ENCODE peak calls at places on chromosomes 2 and 18, in eight cellular contexts. N, M, V, T, W, I, E and L are unnamed samples.

GRCh38 chr2:8544786-8545631 is 136.8 kb upstream of the ID2 start:
- DNase-seq in N (peak), M (peak), V (peak), T (no peak), W (peak), I (no peak), E (peak), L (peak)

GRCh38 chr2:200765139-200765951 is 46.4 kb upstream of the BZW1 start:
- DNase-seq in N (peak), M (no peak), V (peak), T (no peak), W (peak), I (no peak), E (no peak), L (peak)

GRCh38 chr2:236169151-236169721 is 1.1 kb upstream of the GBX2 start:
- DNase-seq in N (no peak), M (no peak), V (no peak), T (no peak), W (no peak), I (no peak), E (no peak), L (no peak)

GRCh38 chr2:201413552-201413951 is 37.7 kb downstream of the TRAK2 start:
- DNase-seq in N (no peak), M (no peak), V (no peak), T (no peak), W (no peak), I (no peak), E (no peak), L (no peak)

GRCh38 chr2:160603771-160604510 is 110.3 kb upstream of the RBMS1 start:
- DNase-seq in N (no peak), M (no peak), V (no peak), T (no peak), W (no peak), I (no peak), E (no peak), L (no peak)

GRCh38 chr18:9631814-9632496 is 17.6 kb upstream of the PPP4R1 start:
- DNase-seq in N (no peak), M (no peak), V (peak), T (no peak), W (peak), I (no peak), E (no peak), L (peak)

GRCh38 chr2:159961005-159961404 is 101.4 kb downstream of the PLA2R1 start:
- DNase-seq in N (no peak), M (no peak), V (peak), T (no peak), W (no peak), I (no peak), E (no peak), L (no peak)

GRCh38 chr2:167783266-167784070 is 463.9 kb downstream of the STK39 start:
- DNase-seq in N (no peak), M (no peak), V (no peak), T (no peak), W (no peak), I (no peak), E (no peak), L (peak)

GRCh38 chr2:39022642-39023230 is 98.1 kb downstream of the SOS1 start:
- DNase-seq in N (no peak), M (no peak), V (no peak), T (no peak), W (no peak), I (no peak), E (no peak), L (no peak)

GRCh38 chr2:224041554-224041953 is 2.5 kb upstream of the SERPINE2 start:
- DNase-seq in N (no peak), M (peak), V (no peak), T (no peak), W (no peak), I (no peak), E (no peak), L (no peak)

GRCh38 chr2:11364565-11364887 is 20.1 kb upstream of the ROCK2 start:
- DNase-seq in N (no peak), M (no peak), V (no peak), T (no peak), W (no peak), I (no peak), E (no peak), L (no peak)

GRCh38 chr2:58992062-58992736 is 751.1 kb upstream of the FANCL start:
- DNase-seq in N (no peak), M (no peak), V (no peak), T (no peak), W (no peak), I (no peak), E (no peak), L (peak)

GRCh38 chr18:36828630-36829361 is at the start of the genes KIAA1328 and TPGS2:
- DNase-seq in N (peak), M (peak), V (peak), T (no peak), W (peak), I (peak), E (peak), L (peak)

GRCh38 chr2:191171708-191172355 is 21.0 kb upstream of the STAT4 start:
- DNase-seq in N (no peak), M (no peak), V (peak), T (no peak), W (peak), I (no peak), E (no peak), L (peak)

GRCh38 chr18:58125183-58125582 is 81.2 kb downstream of the NEDD4L start:
- DNase-seq in N (no peak), M (no peak), V (no peak), T (no peak), W (no peak), I (no peak), E (no peak), L (no peak)

GRCh38 chr2:49843314-49843713 is 689.0 kb upstream of the FSHR start:
- DNase-seq in N (no peak), M (no peak), V (no peak), T (no peak), W (no peak), I (no peak), E (no peak), L (no peak)

GRCh38 chr18:45059695-45060094 is 379.0 kb downstream of the SETBP1 start:
- DNase-seq in N (no peak), M (no peak), V (peak), T (no peak), W (peak), I (no peak), E (no peak), L (peak)

GRCh38 chr18:77141401-77142118 is 9.0 kb upstream of the MBP start:
- DNase-seq in N (no peak), M (no peak), V (no peak), T (no peak), W (no peak), I (no peak), E (no peak), L (no peak)

GRCh38 chr2:219457784-219458369 is 23.2 kb downstream of the SPEG start:
- DNase-seq in N (no peak), M (no peak), V (peak), T (no peak), W (no peak), I (no peak), E (no peak), L (no peak)